ENCODE peak calls at places on chromosomes 1 and 21, in seven cellular contexts. One of them, this sample, is unnamed.

GRCh38 chr1:103448560-103448959 is 76.9 kb upstream of the RNPC3 start:
- DNase-seq in endothelial cell of umbilical vein: no peak
- DNase-seq in H1: no peak
- DNase-seq in tibial nerve: no peak
- DNase-seq in adrenal gland: no peak
- DNase-seq in body of pancreas: no peak
- DNase-seq in uterus: no peak
- DNase-seq in this sample: no peak

GRCh38 chr1:12617511-12617900 is 504 bp downstream of the DHRS3 start:
- DNase-seq in body of pancreas: peak; percentile 79
- DNase-seq in uterus: no peak
- DNase-seq in endothelial cell of umbilical vein: no peak
- DNase-seq in adrenal gland: no peak
- DNase-seq in H1: no peak
- DNase-seq in tibial nerve: no peak
- DNase-seq in this sample: no peak

GRCh38 chr1:39379187-39379586 is 112.2 kb upstream of the BMP8A start:
- DNase-seq in uterus: no peak
- DNase-seq in body of pancreas: no peak
- DNase-seq in H1: no peak
- DNase-seq in tibial nerve: no peak
- DNase-seq in endothelial cell of umbilical vein: no peak
- DNase-seq in adrenal gland: no peak
- DNase-seq in this sample: no peak

GRCh38 chr1:147769107-147769506 is 8.7 kb upstream of the GJA5 start:
- DNase-seq in endothelial cell of umbilical vein: peak; percentile 51
- DNase-seq in tibial nerve: no peak
- DNase-seq in adrenal gland: no peak
- DNase-seq in H1: no peak
- DNase-seq in uterus: no peak
- DNase-seq in body of pancreas: no peak
- DNase-seq in this sample: no peak

GRCh38 chr21:36769051-36769867 is 70.3 kb downstream of the SIM2 start:
- DNase-seq in uterus: no peak
- DNase-seq in H1: no peak
- DNase-seq in body of pancreas: no peak
- DNase-seq in adrenal gland: peak; percentile 68
- DNase-seq in tibial nerve: no peak
- DNase-seq in endothelial cell of umbilical vein: no peak
- DNase-seq in this sample: no peak

GRCh38 chr1:40876891-40877290 is 14.7 kb upstream of the CITED4 start:
- DNase-seq in endothelial cell of umbilical vein: no peak
- DNase-seq in H1: no peak
- DNase-seq in uterus: no peak
- DNase-seq in tibial nerve: no peak
- DNase-seq in body of pancreas: no peak
- DNase-seq in adrenal gland: no peak
- DNase-seq in this sample: no peak

GRCh38 chr1:115922806-115923205 is 53.5 kb upstream of the SLC22A15 start:
- DNase-seq in tibial nerve: no peak
- DNase-seq in body of pancreas: no peak
- DNase-seq in uterus: no peak
- DNase-seq in adrenal gland: no peak
- DNase-seq in endothelial cell of umbilical vein: no peak
- DNase-seq in H1: no peak
- DNase-seq in this sample: no peak

GRCh38 chr21:46667191-46667734 is 31.8 kb downstream of the PRMT2 start:
- DNase-seq in uterus: no peak
- DNase-seq in tibial nerve: no peak
- DNase-seq in adrenal gland: no peak
- DNase-seq in endothelial cell of umbilical vein: peak; percentile 21
- DNase-seq in H1: no peak
- DNase-seq in body of pancreas: no peak
- DNase-seq in this sample: no peak

GRCh38 chr21:8989883-8990325 is 1531.5 kb upstream of the TPTE start:
- DNase-seq in H1: no peak
- DNase-seq in endothelial cell of umbilical vein: peak; percentile 15
- DNase-seq in body of pancreas: no peak
- DNase-seq in adrenal gland: no peak
- DNase-seq in uterus: no peak
- DNase-seq in tibial nerve: no peak
- DNase-seq in this sample: no peak

GRCh38 chr1:96519851-96520281 is 201.7 kb upstream of the PTBP2 start:
- DNase-seq in endothelial cell of umbilical vein: no peak
- DNase-seq in body of pancreas: no peak
- DNase-seq in H1: no peak
- DNase-seq in adrenal gland: no peak
- DNase-seq in uterus: peak; percentile 36
- DNase-seq in tibial nerve: no peak
- DNase-seq in this sample: no peak

GRCh38 chr1:70210820-70211219 is 5.4 kb upstream of the LRRC40 start:
- DNase-seq in tibial nerve: no peak
- DNase-seq in uterus: no peak
- DNase-seq in H1: no peak
- DNase-seq in body of pancreas: no peak
- DNase-seq in adrenal gland: no peak
- DNase-seq in endothelial cell of umbilical vein: peak; percentile 42
- DNase-seq in this sample: no peak

GRCh38 chr1:36321119-36321951 is 2.1 kb downstream of the EVA1B start:
- DNase-seq in adrenal gland: peak; percentile 86
- DNase-seq in endothelial cell of umbilical vein: no peak
- DNase-seq in uterus: peak; percentile 94
- DNase-seq in H1: peak; percentile 91
- DNase-seq in tibial nerve: peak; percentile 78
- DNase-seq in body of pancreas: peak; percentile 56
- DNase-seq in this sample: no peak

GRCh38 chr1:248840946-248841345 is 2.9 kb downstream of the ZNF672 start:
- DNase-seq in adrenal gland: no peak
- DNase-seq in body of pancreas: no peak
- DNase-seq in tibial nerve: no peak
- DNase-seq in uterus: no peak
- DNase-seq in H1: no peak
- DNase-seq in endothelial cell of umbilical vein: no peak
- DNase-seq in this sample: no peak

GRCh38 chr1:248837794-248838356 is at the start of gene ZNF672:
- DNase-seq in adrenal gland: peak; percentile 99
- DNase-seq in endothelial cell of umbilical vein: peak; percentile 98
- DNase-seq in H1: peak; percentile 95
- DNase-seq in tibial nerve: peak; percentile 95
- DNase-seq in uterus: peak; percentile 99
- DNase-seq in body of pancreas: peak; percentile 98
- DNase-seq in this sample: peak; percentile 99

GRCh38 chr1:248837045-248837793 is 805 bp upstream of the ZNF672 start:
- DNase-seq in H1: no peak
- DNase-seq in adrenal gland: no peak
- DNase-seq in uterus: no peak
- DNase-seq in tibial nerve: no peak
- DNase-seq in endothelial cell of umbilical vein: no peak
- DNase-seq in body of pancreas: peak; percentile 46
- DNase-seq in this sample: no peak

GRCh38 chr1:248839168-248839555 is 1.1 kb downstream of the ZNF672 start:
- DNase-seq in tibial nerve: no peak
- DNase-seq in adrenal gland: no peak
- DNase-seq in H1: no peak
- DNase-seq in endothelial cell of umbilical vein: no peak
- DNase-seq in body of pancreas: no peak
- DNase-seq in uterus: no peak
- DNase-seq in this sample: no peak

DNA sequence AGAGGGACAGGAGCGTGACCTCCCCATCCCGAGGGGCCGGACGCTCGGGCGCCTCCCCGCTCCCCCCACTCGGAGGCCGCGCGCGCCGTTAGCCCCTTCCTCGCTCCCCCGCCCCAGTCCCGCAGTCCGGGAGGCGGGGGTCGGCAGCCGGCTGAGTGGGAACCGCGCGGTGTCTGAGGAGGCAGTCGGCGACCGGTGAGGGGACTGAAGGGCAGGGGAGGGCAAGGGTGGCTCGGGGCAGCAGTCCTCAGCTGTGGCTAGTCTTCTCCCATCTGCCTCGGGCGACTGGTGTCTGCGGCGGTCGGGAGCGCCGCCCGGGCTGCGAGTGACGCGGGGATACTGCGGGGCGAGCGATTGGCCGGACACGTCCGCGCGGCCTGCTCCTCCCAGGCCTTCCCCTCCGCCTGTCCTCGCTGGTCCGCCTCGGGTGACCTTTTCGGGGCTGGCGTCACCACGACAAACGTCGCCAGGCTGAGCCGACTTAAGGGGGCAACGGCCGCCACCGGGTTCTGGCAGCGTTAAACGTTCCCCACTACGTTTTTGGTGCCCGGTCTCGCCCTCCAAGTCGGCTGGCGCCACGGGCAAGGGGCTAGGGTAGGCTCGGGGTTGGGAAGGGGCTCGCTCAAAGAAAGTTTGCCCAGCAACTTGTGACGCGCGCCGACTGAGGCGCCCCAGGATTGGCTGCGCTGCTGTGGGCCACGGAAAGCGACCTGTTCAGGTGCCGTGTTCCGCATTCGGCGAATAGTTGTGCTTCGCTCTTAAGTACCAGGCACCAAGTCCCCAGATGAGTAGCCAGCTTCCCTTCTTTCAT is 538 bp downstream of the ZNF672 start:
- DNase-seq in body of pancreas: peak; percentile 91
- DNase-seq in tibial nerve: peak; percentile 83
- DNase-seq in H1: peak; percentile 97
- DNase-seq in adrenal gland: peak; percentile 96
- DNase-seq in uterus: peak; percentile 83
- DNase-seq in endothelial cell of umbilical vein: peak; percentile 91
- DNase-seq in this sample: peak; percentile 97
- TF ChIP-seq POLR2A in body of pancreas: peak; percentile 87
- TF ChIP-seq POLR2A in tibial nerve: peak; percentile 58
- TF ChIP-seq POLR2A in H1: peak; percentile 85
- TF ChIP-seq POLR2A in adrenal gland: peak; percentile 94
- TF ChIP-seq POLR2A in uterus: peak; percentile 75
- TF ChIP-seq POLR2A in endothelial cell of umbilical vein: no peak
- TF ChIP-seq POLR2A in this sample: peak; percentile 83

DNA sequence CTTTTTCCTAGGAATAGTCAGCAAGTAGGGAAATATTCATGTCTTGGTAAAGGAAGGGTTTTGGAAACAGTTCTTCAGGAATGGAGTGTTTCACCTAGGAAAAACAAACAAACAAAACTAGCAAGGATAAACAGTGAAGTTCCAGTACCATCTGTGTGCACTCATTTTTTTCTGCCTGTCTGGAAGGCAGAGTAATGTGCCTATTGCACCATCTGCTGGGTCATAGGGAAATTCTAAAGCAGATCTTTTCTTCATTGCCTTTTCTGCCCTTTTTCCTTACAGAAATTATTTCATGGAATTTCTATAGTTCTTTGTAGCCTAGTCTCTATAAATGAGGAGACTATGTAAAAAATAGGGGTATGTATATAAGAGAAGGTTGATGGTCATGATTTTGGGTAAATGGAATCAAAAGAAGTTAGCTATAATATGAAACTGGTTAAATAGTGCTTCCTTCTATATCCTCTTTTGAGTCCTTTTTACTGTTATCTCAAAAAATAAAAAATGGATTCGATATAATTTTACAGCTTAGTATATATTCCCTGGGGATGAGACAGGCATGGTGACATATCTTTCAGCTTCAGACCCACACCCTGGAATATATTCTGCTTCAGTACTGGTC is 3.4 kb upstream of the HRNR start:
- DNase-seq in adrenal gland: no peak
- DNase-seq in uterus: no peak
- DNase-seq in tibial nerve: no peak
- DNase-seq in endothelial cell of umbilical vein: no peak
- DNase-seq in H1: no peak
- DNase-seq in body of pancreas: no peak
- DNase-seq in this sample: no peak
- TF ChIP-seq CTCF in adrenal gland: no peak
- TF ChIP-seq CTCF in uterus: no peak
- TF ChIP-seq CTCF in tibial nerve: no peak
- TF ChIP-seq CTCF in endothelial cell of umbilical vein: no peak
- TF ChIP-seq CTCF in H1: no peak
- TF ChIP-seq CTCF in body of pancreas: peak; percentile 5
- TF ChIP-seq CTCF in this sample: no peak

GRCh38 chr1:95113684-95114083 is 3.5 kb upstream of the TLCD4 start:
- DNase-seq in body of pancreas: no peak
- DNase-seq in uterus: no peak
- DNase-seq in H1: no peak
- DNase-seq in adrenal gland: no peak
- DNase-seq in tibial nerve: no peak
- DNase-seq in endothelial cell of umbilical vein: no peak
- DNase-seq in this sample: no peak

GRCh38 chr1:95116666-95117206 is 419 bp upstream of the TLCD4 start:
- DNase-seq in endothelial cell of umbilical vein: peak; percentile 50
- DNase-seq in tibial nerve: peak; percentile 36
- DNase-seq in uterus: peak; percentile 64
- DNase-seq in body of pancreas: peak; percentile 81
- DNase-seq in H1: peak; percentile 78
- DNase-seq in adrenal gland: peak; percentile 71
- DNase-seq in this sample: no peak

GRCh38 chr1:95115708-95116137 is 1.4 kb upstream of the TLCD4 start:
- DNase-seq in H1: no peak
- DNase-seq in adrenal gland: no peak
- DNase-seq in endothelial cell of umbilical vein: no peak
- DNase-seq in tibial nerve: no peak
- DNase-seq in body of pancreas: peak; percentile 16
- DNase-seq in uterus: no peak
- DNase-seq in this sample: no peak

GRCh38 chr1:95118019-95118499 is 904 bp downstream of the TLCD4 start:
- DNase-seq in tibial nerve: no peak
- DNase-seq in adrenal gland: peak; percentile 25
- DNase-seq in H1: no peak
- DNase-seq in endothelial cell of umbilical vein: no peak
- DNase-seq in body of pancreas: no peak
- DNase-seq in uterus: no peak
- DNase-seq in this sample: no peak

GRCh38 chr1:95117207-95118018 is at the start of gene TLCD4:
- DNase-seq in tibial nerve: peak; percentile 6
- DNase-seq in uterus: peak; percentile 43
- DNase-seq in body of pancreas: peak; percentile 81
- DNase-seq in endothelial cell of umbilical vein: no peak
- DNase-seq in adrenal gland: peak; percentile 61
- DNase-seq in H1: peak; percentile 87
- DNase-seq in this sample: no peak
- TF ChIP-seq POLR2A in tibial nerve: no peak
- TF ChIP-seq POLR2A in uterus: peak; percentile 57
- TF ChIP-seq POLR2A in body of pancreas: peak; percentile 70
- TF ChIP-seq POLR2A in endothelial cell of umbilical vein: no peak
- TF ChIP-seq POLR2A in adrenal gland: peak; percentile 56
- TF ChIP-seq POLR2A in H1: peak; percentile 63
- TF ChIP-seq POLR2A in this sample: peak; percentile 23

GRCh38 chr1:201482755-201483154 is 13.8 kb upstream of the PHLDA3 start:
- DNase-seq in H1: no peak
- DNase-seq in adrenal gland: no peak
- DNase-seq in endothelial cell of umbilical vein: no peak
- DNase-seq in body of pancreas: no peak
- DNase-seq in tibial nerve: no peak
- DNase-seq in uterus: peak; percentile 25
- DNase-seq in this sample: no peak

GRCh38 chr1:201479331-201479730 is 10.3 kb upstream of the PHLDA3 start:
- DNase-seq in uterus: no peak
- DNase-seq in body of pancreas: no peak
- DNase-seq in endothelial cell of umbilical vein: no peak
- DNase-seq in H1: no peak
- DNase-seq in adrenal gland: no peak
- DNase-seq in tibial nerve: no peak
- DNase-seq in this sample: no peak

GRCh38 chr1:201481761-201482493 is 12.9 kb upstream of the PHLDA3 start:
- DNase-seq in endothelial cell of umbilical vein: peak; percentile 80
- DNase-seq in uterus: peak; percentile 91
- DNase-seq in tibial nerve: peak; percentile 72
- DNase-seq in adrenal gland: peak; percentile 79
- DNase-seq in H1: peak; percentile 96
- DNase-seq in body of pancreas: peak; percentile 90
- DNase-seq in this sample: peak; percentile 97

GRCh38 chr1:201481004-201481380 is 12.0 kb upstream of the PHLDA3 start:
- DNase-seq in endothelial cell of umbilical vein: no peak
- DNase-seq in adrenal gland: no peak
- DNase-seq in body of pancreas: no peak
- DNase-seq in uterus: no peak
- DNase-seq in H1: peak; percentile 67
- DNase-seq in tibial nerve: no peak
- DNase-seq in this sample: no peak

GRCh38 chr1:201480231-201481003 is 11.4 kb upstream of the PHLDA3 start:
- DNase-seq in adrenal gland: peak; percentile 79
- DNase-seq in endothelial cell of umbilical vein: no peak
- DNase-seq in body of pancreas: peak; percentile 92
- DNase-seq in tibial nerve: peak; percentile 76
- DNase-seq in uterus: peak; percentile 85
- DNase-seq in H1: peak; percentile 91
- DNase-seq in this sample: no peak
- TF ChIP-seq CTCF in adrenal gland: no peak
- TF ChIP-seq CTCF in endothelial cell of umbilical vein: no peak
- TF ChIP-seq CTCF in body of pancreas: peak; percentile 9
- TF ChIP-seq CTCF in tibial nerve: no peak
- TF ChIP-seq CTCF in uterus: peak; percentile 6
- TF ChIP-seq CTCF in H1: no peak
- TF ChIP-seq CTCF in this sample: no peak

This sample was measured in esophagus muscularis mucosa.